ENCODE peak calls at places on chromosomes 11 and 22, in ten cellular contexts. Q, I, A, P, S, O, U, G, C and V are unnamed samples.

GRCh38 chr11:94193288-94193687 is 64.6 kb downstream of the PANX1 start:
- DNase-seq in G (no peak), P (no peak), Q (no peak), I (no peak), U (no peak), O (peak; percentile 49), S (no peak), A (no peak), C (no peak), V (no peak)

GRCh38 chr11:117300301-117300700 is 9.2 kb downstream of the BACE1-AS start:
- DNase-seq in P (no peak), O (no peak), G (no peak), U (peak; percentile 64), C (no peak), S (peak; percentile 20), A (no peak), Q (peak; percentile 62), I (no peak), V (no peak)

GRCh38 chr11:2460540-2461252 is 15.9 kb downstream of the KCNQ1 start:
- DNase-seq in G (no peak), Q (no peak), U (no peak), S (no peak), I (no peak), C (no peak), P (peak; percentile 26), A (no peak), O (no peak), V (no peak)

GRCh38 chr11:94544832-94545640 is 1.3 kb downstream of the FUT4 start:
- DNase-seq in I (no peak), P (peak; percentile 54), C (peak; percentile 72), A (peak; percentile 88), U (peak; percentile 63), Q (peak; percentile 70), O (no peak), G (no peak), S (no peak), V (no peak)

GRCh38 chr11:9573775-9574555 is 495 bp downstream of the WEE1 start:
- DNase-seq in A (peak; percentile 89), P (peak; percentile 31), G (peak; percentile 47), I (no peak), S (no peak), O (no peak), C (peak; percentile 63), Q (peak; percentile 60), U (peak; percentile 39), V (peak; percentile 21)

GRCh38 chr22:46092646-46093410 is 57.5 kb upstream of the PPARA start:
- DNase-seq in P (no peak), O (no peak), U (no peak), C (no peak), G (no peak), I (no peak), S (no peak), Q (peak; percentile 35), A (peak; percentile 44), V (no peak)

GRCh38 chr11:44978961-44979331 is 28.3 kb upstream of the TP53I11 start:
- DNase-seq in O (peak; percentile 91), G (no peak), U (peak; percentile 76), C (no peak), S (no peak), I (no peak), Q (peak; percentile 82), P (peak; percentile 89), A (peak; percentile 59), V (no peak)

GRCh38 chr11:15227011-15227410 is 112.3 kb downstream of the INSC start:
- DNase-seq in A (no peak), S (no peak), I (no peak), P (no peak), Q (no peak), O (no peak), C (no peak), G (no peak), U (no peak), V (no peak)

GRCh38 chr11:9001736-9002135 is 2.1 kb downstream of the NRIP3 start:
- DNase-seq in C (peak; percentile 90), G (no peak), P (no peak), Q (no peak), I (no peak), A (no peak), O (no peak), S (no peak), U (no peak), V (no peak)

GRCh38 chr22:46067159-46068111 is 82.9 kb upstream of the PPARA start:
- DNase-seq in U (peak; percentile 16), G (no peak), C (no peak), P (peak; percentile 21), I (no peak), A (peak; percentile 48), Q (peak; percentile 42), S (peak; percentile 4), O (no peak), V (no peak)

GRCh38 chr11:76153609-76153949 is 52.7 kb downstream of the WNT11 start:
- DNase-seq in A (no peak), P (no peak), S (no peak), I (no peak), U (no peak), O (no peak), C (no peak), Q (peak; percentile 37), G (no peak), V (no peak)

GRCh38 chr11:561148-562003 is 606 bp downstream of the RASSF7 start:
- DNase-seq in O (peak; percentile 81), S (no peak), U (peak; percentile 83), A (no peak), I (no peak), G (peak; percentile 51), Q (peak; percentile 85), C (peak; percentile 67), P (peak; percentile 89), V (no peak)

GRCh38 chr11:559712-560304 is 730 bp downstream of the LMNTD2 start:
- DNase-seq in G (no peak), P (peak; percentile 61), I (no peak), S (no peak), Q (peak; percentile 87), U (peak; percentile 64), C (no peak), A (peak; percentile 76), O (no peak), V (no peak)

GRCh38 chr11:559020-559620 is 1.4 kb downstream of the LMNTD2 start:
- DNase-seq in I (no peak), P (no peak), C (no peak), Q (peak; percentile 55), O (no peak), S (no peak), A (peak; percentile 79), G (no peak), U (no peak), V (no peak)

GRCh38 chr11:562046-562645 is 1.4 kb downstream of the RASSF7 start:
- DNase-seq in U (no peak), O (no peak), C (no peak), I (no peak), P (no peak), Q (no peak), G (no peak), S (no peak), A (peak; percentile 81), V (no peak)

GRCh38 chr11:560305-561147 is at the start of the genes LMNTD2 and RASSF7:
- DNase-seq in A (peak; percentile 95), P (peak; percentile 95), C (peak; percentile 92), Q (peak; percentile 96), O (peak; percentile 90), G (peak; percentile 98), U (peak; percentile 95), S (peak; percentile 84), I (peak; percentile 79), V (peak; percentile 89)
- TF ChIP-seq POLR2A in A (no peak), P (no peak), C (peak; percentile 36), Q (peak; percentile 75), O (peak; percentile 69), G (peak; percentile 79), U (peak; percentile 94), S (no peak), I (peak; percentile 64), V (peak; percentile 33)

GRCh38 chr22:44142421-44143116 is 38.2 kb upstream of the PARVG start:
- DNase-seq in A (no peak), S (no peak), Q (no peak), P (no peak), O (no peak), I (no peak), G (no peak), C (no peak), U (no peak), V (no peak)

GRCh38 chr22:44137415-44137814 is 43.3 kb upstream of the PARVG start:
- DNase-seq in O (no peak), S (no peak), P (no peak), A (peak; percentile 43), Q (no peak), I (no peak), U (no peak), C (no peak), G (no peak), V (no peak)

GRCh38 chr22:44143117-44143495 is 37.6 kb upstream of the PARVG start:
- DNase-seq in O (no peak), I (no peak), G (no peak), Q (no peak), S (no peak), A (no peak), C (no peak), U (no peak), P (no peak), V (no peak)

GRCh38 chr22:44136112-44136511 is 44.6 kb upstream of the PARVG start:
- DNase-seq in G (no peak), S (no peak), C (no peak), I (no peak), O (no peak), P (no peak), Q (no peak), A (peak; percentile 18), U (no peak), V (no peak)

DNA sequence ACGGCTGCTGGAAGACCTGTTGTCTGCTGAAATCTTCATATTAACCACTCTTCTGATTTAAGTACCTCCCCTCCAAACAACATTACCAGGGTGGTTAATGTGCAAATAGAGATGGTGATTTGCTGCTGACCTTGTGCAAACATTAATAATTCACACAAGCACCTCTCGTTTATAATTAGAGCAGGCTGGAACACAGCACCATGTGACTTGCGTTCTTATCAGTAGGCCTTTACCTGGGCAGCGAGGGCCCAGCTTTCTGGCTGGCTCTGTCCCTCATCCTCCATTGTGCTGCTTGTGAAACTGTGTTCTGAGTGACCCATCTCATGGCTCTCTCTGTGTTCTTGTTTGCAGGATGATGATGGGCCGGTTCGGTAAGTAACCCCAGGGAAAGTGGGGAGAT is 41.0 kb upstream of the PARVG start:
- DNase-seq in G (no peak), A (no peak), I (no peak), C (no peak), O (no peak), P (peak; percentile 29), U (no peak), Q (no peak), S (no peak), V (no peak)
- TF ChIP-seq POLR2A in G (no peak), A (no peak), I (no peak), C (no peak), O (no peak), P (no peak), U (no peak), Q (no peak), S (no peak), V (no peak)

GRCh38 chr11:70467196-70468085 is 69.1 kb downstream of the CTTN start:
- DNase-seq in O (peak; percentile 51), U (peak; percentile 67), C (peak; percentile 61), P (peak; percentile 74), S (peak; percentile 56), G (peak; percentile 78), A (peak; percentile 75), I (no peak), Q (no peak), V (peak; percentile 22)
- TF ChIP-seq POLR2A in O (no peak), U (no peak), C (no peak), P (no peak), S (no peak), G (no peak), A (no peak), I (no peak), Q (no peak), V (peak; percentile 3)

GRCh38 chr22:33896801-33897620 is 23.3 kb downstream of the LARGE1 start:
- DNase-seq in A (no peak), U (no peak), S (no peak), P (no peak), C (peak; percentile 97), Q (no peak), O (no peak), G (no peak), I (no peak), V (no peak)
- TF ChIP-seq POLR2A in A (no peak), U (no peak), S (no peak), P (no peak), C (no peak), Q (no peak), O (no peak), G (no peak), I (no peak), V (no peak)